ENCODE peak calls at places on chromosomes 5 and 9, in five cellular contexts. K, I, R, J and L are unnamed samples.

GRCh38 chr9:130849356-130849755 is 14.3 kb downstream of the ABL1 start:
- DNase-seq in I (no peak), K (no peak), R (no peak), J (no peak), L (no peak)

GRCh38 chr5:114266374-114266773 is 95.5 kb upstream of the KCNN2 start:
- DNase-seq in J (no peak), K (no peak), R (no peak), I (no peak), L (no peak)

GRCh38 chr9:126418608-126419007 is 92.0 kb downstream of the MVB12B start:
- DNase-seq in I (no peak), K (no peak), J (no peak), R (no peak), L (no peak)

GRCh38 chr9:127122176-127123151 is at the start of gene ANGPTL2:
- DNase-seq in K (peak; percentile 65), I (peak; percentile 32), R (peak; percentile 13), J (peak; percentile 94), L (peak; percentile 49)

GRCh38 chr5:90866333-90866732 is 307.7 kb downstream of the ADGRV1 start:
- DNase-seq in R (no peak), I (no peak), K (no peak), J (peak; percentile 60), L (no peak)

GRCh38 chr9:33813712-33814641 is 3.0 kb upstream of the UBE2R2 start:
- DNase-seq in I (no peak), R (no peak), K (no peak), J (no peak), L (peak; percentile 30)

GRCh38 chr5:1792842-1793266 is 6.8 kb downstream of the MRPL36 start:
- DNase-seq in K (peak; percentile 77), I (peak; percentile 72), J (no peak), R (peak; percentile 80), L (peak; percentile 91)

GRCh38 chr5:131198625-131199024 is 27.9 kb downstream of the LYRM7 start:
- DNase-seq in J (no peak), I (no peak), R (no peak), K (no peak), L (no peak)

GRCh38 chr5:67636091-67636490 is 439.5 kb upstream of the CD180 start:
- DNase-seq in K (no peak), R (no peak), J (no peak), I (no peak), L (no peak)

GRCh38 chr9:77449177-77450092 is 198.7 kb downstream of the GNA14 start:
- DNase-seq in I (no peak), K (no peak), J (no peak), R (no peak), L (no peak)

GRCh38 chr5:57738306-57738705 is 255.7 kb upstream of the ACTBL2 start:
- DNase-seq in I (no peak), R (no peak), J (no peak), K (no peak), L (no peak)

GRCh38 chr5:8557728-8558127 is 688.8 kb downstream of the MTRR start:
- DNase-seq in K (no peak), J (no peak), I (no peak), R (no peak), L (no peak)

GRCh38 chr5:41683181-41683580 is 172.8 kb upstream of the PLCXD3 start:
- DNase-seq in R (no peak), I (peak; percentile 2), J (no peak), K (no peak), L (peak; percentile 23)

GRCh38 chr9:87233916-87234455 is 263.7 kb upstream of the DAPK1 start:
- DNase-seq in K (no peak), I (no peak), J (no peak), R (no peak), L (no peak)

GRCh38 chr5:64301566-64301965 is 135.9 kb downstream of the RNF180 start:
- DNase-seq in R (no peak), I (no peak), J (no peak), K (no peak), L (no peak)

GRCh38 chr9:97362777-97363545 is 48.9 kb upstream of the TDRD7 start:
- DNase-seq in K (peak; percentile 35), I (no peak), R (no peak), J (no peak), L (no peak)

GRCh38 chr9:126677188-126678084 is 63.7 kb downstream of the LMX1B start:
- DNase-seq in I (no peak), K (no peak), R (no peak), J (no peak), L (no peak)